ENCODE peak calls at places on chromosomes 7 and 10, in nine cellular contexts. V is Peyer's patch, E is spleen, P is right lobe of liver, Q is transverse colon, K is prostate gland, G is breast epithelium, A is GM12891, I is IMR-90. L is an unnamed sample.

GRCh38 chr10:94358480-94358879 is 4.3 kb downstream of the NOC3L start:
- DNase-seq in P (no peak), Q (no peak), K (no peak), E (no peak), I (peak), V (no peak), A (no peak), G (no peak), L (no peak)

GRCh38 chr7:154503962-154504550 is 451.9 kb downstream of the DPP6 start:
- DNase-seq in A (no peak), E (no peak), K (no peak), V (no peak), P (no peak), Q (no peak), I (peak), G (no peak), L (no peak)

GRCh38 chr7:12570529-12571461 is at the start of gene SCIN:
- DNase-seq in P (no peak), I (no peak), K (peak), A (peak), G (no peak), Q (peak), V (peak), E (peak), L (no peak)

GRCh38 chr10:91800756-91801155 is 2.5 kb downstream of the TNKS2 start:
- DNase-seq in G (no peak), A (no peak), Q (no peak), V (no peak), E (no peak), K (no peak), P (no peak), I (no peak), L (no peak)

GRCh38 chr7:138064856-138065357 is 11.4 kb upstream of the AKR1D1 start:
- DNase-seq in A (no peak), P (peak), I (peak), K (no peak), E (no peak), Q (no peak), V (no peak), G (no peak), L (no peak)

GRCh38 chr7:70063796-70064423 is 465.6 kb downstream of the AUTS2 start:
- DNase-seq in A (no peak), Q (no peak), E (no peak), V (no peak), K (no peak), G (no peak), I (no peak), P (no peak), L (no peak)

GRCh38 chr10:5764422-5765297 is 48.6 kb downstream of the GDI2 start:
- DNase-seq in V (no peak), A (no peak), K (no peak), I (no peak), E (no peak), G (no peak), P (no peak), Q (no peak), L (no peak)

GRCh38 chr7:118352854-118353453 is 128.4 kb downstream of the ANKRD7 start:
- DNase-seq in V (no peak), K (no peak), P (no peak), I (no peak), E (no peak), A (no peak), Q (no peak), G (no peak), L (no peak)

GRCh38 chr7:158394936-158395335 is 192.7 kb downstream of the PTPRN2 start:
- DNase-seq in G (no peak), E (peak), K (no peak), P (no peak), V (peak), A (peak), Q (peak), I (no peak), L (no peak)

GRCh38 chr7:106252568-106252967 is 32.2 kb downstream of the NAMPT start:
- DNase-seq in G (no peak), V (no peak), K (no peak), A (no peak), Q (no peak), P (no peak), I (no peak), E (no peak), L (no peak)

GRCh38 chr7:109295158-109295557 is 725.5 kb downstream of the DNAJB9 start:
- DNase-seq in G (no peak), I (no peak), V (no peak), A (no peak), P (no peak), K (no peak), E (no peak), Q (no peak), L (no peak)

GRCh38 chr7:55162476-55162875 is 143.7 kb downstream of the EGFR start:
- DNase-seq in G (no peak), I (no peak), V (no peak), E (no peak), A (no peak), P (no peak), Q (no peak), K (no peak), L (no peak)

GRCh38 chr7:2814186-2814530 is 29.9 kb downstream of the GNA12 start:
- DNase-seq in I (no peak), P (no peak), K (no peak), E (no peak), G (peak), A (no peak), Q (no peak), V (no peak), L (no peak)

GRCh38 chr7:144584741-144585140 is 181.2 kb upstream of the NOBOX start:
- DNase-seq in Q (no peak), I (no peak), E (no peak), V (no peak), G (no peak), A (no peak), P (no peak), K (no peak), L (no peak)

GRCh38 chr7:158583143-158583542 is 4.5 kb downstream of the PTPRN2 start:
- DNase-seq in A (no peak), Q (no peak), G (no peak), P (no peak), K (no peak), V (no peak), E (no peak), I (no peak), L (no peak)

GRCh38 chr7:116984917-116985316 is 31.6 kb downstream of the ST7 start:
- DNase-seq in P (no peak), A (no peak), E (no peak), I (peak), V (no peak), K (no peak), G (no peak), Q (no peak), L (no peak)

GRCh38 chr7:108109216-108109908 is 20.8 kb downstream of the LAMB4 start:
- DNase-seq in A (no peak), I (no peak), Q (peak), K (no peak), E (no peak), G (no peak), P (no peak), V (peak), L (no peak)

GRCh38 chr10:129530486-129531065 is 63.5 kb downstream of the MGMT start:
- DNase-seq in K (no peak), A (no peak), V (no peak), Q (no peak), P (no peak), E (no peak), G (no peak), I (no peak), L (no peak)

GRCh38 chr10:79463578-79464496 is 18.4 kb upstream of the ZCCHC24 start:
- DNase-seq in A (no peak), Q (no peak), P (no peak), I (no peak), E (no peak), G (no peak), V (no peak), K (no peak), L (peak)

GRCh38 chr10:72162978-72163377 is 52.8 kb upstream of the ANAPC16 start:
- DNase-seq in V (no peak), I (peak), K (no peak), P (no peak), E (no peak), Q (no peak), A (no peak), G (no peak), L (no peak)

DNA sequence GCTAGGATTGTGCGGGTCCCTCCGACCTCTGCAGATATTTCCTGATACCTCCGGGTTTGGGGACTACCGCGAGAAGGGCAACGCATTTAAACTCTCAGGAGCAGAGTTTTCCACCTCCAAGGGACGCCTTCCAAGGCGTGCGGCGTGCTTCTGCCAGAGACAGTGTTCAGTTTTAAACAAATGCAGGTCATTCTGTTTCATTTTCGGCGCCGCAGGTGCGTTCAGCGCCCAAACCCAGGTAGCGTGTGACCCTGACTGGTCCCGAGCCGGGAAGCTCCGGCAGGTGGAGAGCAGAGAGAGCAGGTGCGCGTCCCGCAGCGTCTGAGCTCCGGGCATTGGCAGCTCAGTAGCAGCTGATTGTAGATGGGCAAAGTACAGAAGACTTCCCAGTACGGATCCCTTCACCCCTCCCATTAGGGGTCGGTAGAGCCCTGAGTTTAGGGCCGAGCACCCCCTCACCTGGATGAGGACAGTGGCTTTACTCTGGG is 1.4 kb upstream of the CYP26A1 start:
- DNase-seq in G (no peak), Q (no peak), P (peak), A (no peak), I (no peak), V (no peak), K (no peak), E (no peak), L (no peak)
- TF ChIP-seq POLR2A in G (no peak), Q (no peak), P (no peak), A (no peak), I (no peak), V (no peak), K (no peak), E (no peak), L (no peak)

GRCh38 chr10:43396061-43396927 is 12.7 kb downstream of the HNRNPF start:
- DNase-seq in A (peak), V (peak), P (peak), I (peak), Q (peak), K (peak), G (peak), E (peak), L (peak)
- TF ChIP-seq POLR2A in A (no peak), V (peak), P (peak), I (peak), Q (peak), K (peak), G (no peak), E (no peak), L (no peak)

DNA sequence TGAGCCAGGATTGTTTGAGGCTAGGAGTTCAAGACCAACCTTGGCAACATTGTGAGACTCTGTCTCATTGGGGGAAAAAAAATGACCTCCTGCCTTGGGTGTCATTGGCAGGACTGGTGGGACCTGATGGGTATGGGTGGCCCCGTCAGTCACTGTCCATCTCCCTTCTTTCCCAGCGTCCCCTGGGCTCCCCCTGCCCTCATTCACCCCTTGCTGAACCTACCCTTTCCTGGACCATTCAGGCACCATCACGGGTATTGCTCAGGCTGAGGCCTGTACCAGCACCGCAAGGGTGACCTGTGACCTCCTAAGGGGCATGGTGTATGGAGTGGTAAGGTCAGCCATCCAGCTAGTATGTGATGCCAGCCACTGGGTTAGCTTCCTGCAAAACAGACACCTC is 19.4 kb downstream of the ASL start:
- DNase-seq in G (no peak), K (no peak), A (no peak), P (no peak), V (no peak), E (no peak), I (no peak), Q (no peak), L (no peak)
- TF ChIP-seq POLR2A in G (no peak), K (no peak), A (no peak), P (no peak), V (no peak), E (no peak), I (no peak), Q (no peak), L (no peak)

DNA sequence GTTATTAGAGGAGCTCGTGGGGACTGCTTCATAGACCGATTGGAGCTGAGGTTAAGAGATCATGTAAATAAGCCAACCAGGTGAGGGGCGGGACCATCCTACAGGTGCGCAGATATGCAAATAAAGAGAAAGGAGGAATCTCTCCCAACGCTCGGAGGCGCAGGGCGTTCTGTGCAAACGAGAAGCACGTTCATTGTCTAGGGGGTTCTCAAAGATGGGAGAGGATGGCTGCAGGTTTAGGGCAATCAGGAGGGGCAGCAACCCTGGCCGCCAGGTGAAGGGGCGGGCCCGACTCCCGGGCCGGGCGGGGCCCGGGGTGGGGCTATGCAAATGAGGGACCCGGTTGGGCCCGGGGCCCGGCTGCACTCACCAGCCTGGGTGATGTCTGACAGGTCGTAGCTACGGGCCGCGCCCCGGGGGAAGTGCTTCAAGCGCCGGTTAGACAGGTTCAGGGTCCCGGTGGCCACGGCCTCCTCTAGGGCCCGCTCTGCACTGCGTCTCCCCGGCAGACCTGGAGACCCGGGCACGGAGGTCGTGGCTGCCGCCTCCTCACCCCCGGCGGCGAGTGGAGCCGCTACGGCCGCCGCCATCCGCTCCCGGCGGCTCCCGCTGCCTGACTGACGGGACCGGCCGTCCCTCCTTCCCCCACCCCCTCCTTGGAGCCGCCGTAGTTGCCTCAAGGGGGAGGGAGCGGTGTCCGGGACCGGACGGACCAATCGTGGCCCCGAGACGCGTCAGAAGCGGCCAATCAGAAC is at the start of gene LRCH4:
- DNase-seq in P (peak), A (no peak), V (peak), E (peak), K (peak), Q (peak), G (peak), I (no peak), L (no peak)
- TF ChIP-seq POLR2A in P (peak), A (peak), V (peak), E (peak), K (peak), Q (peak), G (peak), I (peak), L (peak)

GRCh38 chr10:1132584-1132983 is 76.4 kb downstream of the WDR37 start:
- DNase-seq in E (no peak), P (no peak), K (no peak), V (no peak), Q (no peak), G (no peak), A (no peak), I (no peak), L (no peak)
- TF ChIP-seq POLR2A in E (no peak), P (no peak), K (no peak), V (no peak), Q (no peak), G (no peak), A (no peak), I (no peak), L (no peak)

GRCh38 chr7:44797329-44798258 is 1.1 kb downstream of the PPIA start:
- DNase-seq in K (peak), A (peak), V (peak), E (peak), P (peak), I (peak), G (peak), Q (peak), L (peak)
- TF ChIP-seq POLR2A in K (peak), A (peak), V (peak), E (peak), P (peak), I (peak), G (no peak), Q (peak), L (peak)

DNA sequence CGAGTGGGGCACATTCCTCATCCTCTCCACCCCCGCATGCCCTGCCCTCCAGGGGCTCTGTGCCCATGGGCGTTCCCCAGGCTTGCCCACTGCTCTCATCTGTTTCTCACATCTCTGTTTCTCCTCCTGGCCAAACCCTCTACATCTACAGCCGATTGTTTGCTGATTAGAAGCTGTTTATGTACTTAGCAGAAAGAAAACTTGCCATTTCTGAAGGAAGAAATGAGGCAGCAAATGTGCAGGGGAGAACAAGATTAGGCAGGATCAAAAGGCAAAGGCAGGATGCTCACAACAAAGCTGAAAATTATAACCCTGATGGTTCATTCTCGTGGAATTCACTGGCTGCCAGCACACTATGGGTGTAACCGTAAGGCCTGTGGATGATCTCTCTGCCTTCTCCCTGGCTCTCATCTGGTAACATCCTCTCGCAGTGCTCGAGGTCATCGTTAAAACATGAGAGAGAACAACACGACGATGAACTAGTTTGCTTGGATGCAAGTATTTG is 111.6 kb upstream of the KLF14 start:
- DNase-seq in A (no peak), P (no peak), I (peak), Q (no peak), V (no peak), K (no peak), E (no peak), G (no peak), L (no peak)
- TF ChIP-seq POLR2A in A (no peak), P (no peak), I (no peak), Q (no peak), V (no peak), K (no peak), E (no peak), G (no peak), L (no peak)

GRCh38 chr7:134780166-134780853 is 876 bp downstream of the CALD1 start:
- DNase-seq in K (no peak), I (no peak), V (no peak), E (no peak), A (no peak), Q (no peak), P (no peak), G (no peak), L (no peak)
- TF ChIP-seq POLR2A in K (no peak), I (peak), V (no peak), E (no peak), A (no peak), Q (no peak), P (no peak), G (no peak), L (no peak)

GRCh38 chr7:29977926-29978652 is 11.5 kb downstream of the SCRN1 start:
- DNase-seq in A (no peak), V (no peak), I (no peak), K (no peak), E (no peak), G (no peak), Q (no peak), P (no peak), L (no peak)

GRCh38 chr7:29976265-29976664 is 13.3 kb downstream of the SCRN1 start:
- DNase-seq in Q (no peak), G (no peak), K (no peak), I (peak), V (no peak), A (no peak), P (no peak), E (no peak), L (no peak)

GRCh38 chr7:29974286-29974685 is 15.3 kb downstream of the SCRN1 start:
- DNase-seq in V (no peak), K (no peak), E (no peak), A (no peak), G (no peak), I (no peak), P (no peak), Q (no peak), L (no peak)

GRCh38 chr7:29976673-29977072 is 12.9 kb downstream of the SCRN1 start:
- DNase-seq in Q (no peak), I (peak), E (no peak), A (no peak), V (no peak), P (no peak), K (no peak), G (no peak), L (no peak)

GRCh38 chr7:29975564-29975963 is 14.0 kb downstream of the SCRN1 start:
- DNase-seq in V (no peak), I (no peak), P (no peak), K (no peak), E (no peak), A (no peak), G (no peak), Q (no peak), L (no peak)
- TF ChIP-seq POLR2A in V (no peak), I (no peak), P (no peak), K (no peak), E (no peak), A (no peak), G (no peak), Q (no peak), L (no peak)

DNA sequence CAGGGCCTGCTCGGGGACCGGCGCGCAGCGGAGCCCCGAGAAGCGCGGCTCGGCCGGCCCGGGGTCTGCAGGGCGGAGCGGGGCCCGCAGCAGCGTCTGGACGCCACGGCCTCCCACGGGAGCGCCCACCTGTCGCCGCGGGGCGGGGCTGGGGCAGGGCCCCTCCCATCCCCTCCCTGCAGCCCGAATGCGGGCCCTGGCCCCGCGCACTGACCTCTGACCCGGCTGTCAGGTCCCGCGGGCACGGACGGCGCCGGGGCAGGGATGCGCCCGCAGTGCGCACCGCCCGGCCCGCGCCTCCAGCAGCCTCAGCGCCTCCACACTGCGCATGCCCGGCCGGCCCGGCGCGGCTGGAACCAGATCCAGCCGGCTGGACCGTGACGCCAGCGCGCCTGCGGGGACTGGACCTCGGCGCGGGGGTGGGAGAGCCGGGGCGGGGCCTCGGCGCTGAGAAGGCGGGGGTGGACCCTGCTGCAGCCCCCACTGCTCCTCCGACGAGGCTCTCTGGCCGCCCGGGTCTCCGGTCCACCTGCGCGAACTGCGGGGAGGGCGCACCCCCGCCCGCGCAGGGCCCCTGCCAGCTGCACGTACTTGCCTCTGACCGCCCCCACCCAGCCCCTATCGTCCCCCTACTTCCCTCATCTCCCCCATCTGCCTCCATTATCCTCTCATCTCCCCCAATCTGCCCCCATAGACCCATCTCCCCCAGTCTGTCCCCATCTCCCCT is 16.1 kb upstream of the GPR146 start:
- DNase-seq in I (peak), A (peak), P (peak), K (peak), Q (peak), E (peak), V (peak), G (peak), L (peak)
- TF ChIP-seq POLR2A in I (peak), A (no peak), P (peak), K (peak), Q (peak), E (no peak), V (peak), G (no peak), L (peak)

L was measured in gastrocnemius medialis.